ENCODE peak calls at places on chromosomes 3 and 15, in nine cellular contexts. One of them, this sample, is unnamed.

GRCh38 chr3:50124363-50125226 is 30.5 kb upstream of the SEMA3F start:
- DNase-seq in midbrain: no peak
- DNase-seq in WERI-Rb-1: peak; percentile 61
- DNase-seq in aorta: no peak
- DNase-seq in AG08396: no peak
- DNase-seq in NCI-H748 treated with DMSO at 0.1 percent for 48 hours: no peak
- DNase-seq in NB4: no peak
- DNase-seq in GM23338: peak; percentile 37
- DNase-seq in HT1080: no peak
- DNase-seq in this sample: no peak

GRCh38 chr3:52836991-52837390 is 2.2 kb upstream of the MUSTN1 start:
- DNase-seq in midbrain: no peak
- DNase-seq in NB4: no peak
- DNase-seq in AG08396: no peak
- DNase-seq in HT1080: no peak
- DNase-seq in WERI-Rb-1: no peak
- DNase-seq in GM23338: no peak
- DNase-seq in aorta: peak; percentile 47
- DNase-seq in NCI-H748 treated with DMSO at 0.1 percent for 48 hours: no peak
- DNase-seq in this sample: no peak

GRCh38 chr15:78020007-78020406 is 57.5 kb downstream of the TBC1D2B start:
- DNase-seq in NB4: no peak
- DNase-seq in midbrain: no peak
- DNase-seq in GM23338: no peak
- DNase-seq in AG08396: no peak
- DNase-seq in aorta: no peak
- DNase-seq in HT1080: no peak
- DNase-seq in WERI-Rb-1: no peak
- DNase-seq in NCI-H748 treated with DMSO at 0.1 percent for 48 hours: no peak
- DNase-seq in this sample: no peak

GRCh38 chr15:25713736-25714537 is 149.2 kb downstream of the ATP10A start:
- DNase-seq in AG08396: no peak
- DNase-seq in aorta: no peak
- DNase-seq in WERI-Rb-1: no peak
- DNase-seq in NB4: no peak
- DNase-seq in midbrain: no peak
- DNase-seq in HT1080: no peak
- DNase-seq in GM23338: no peak
- DNase-seq in NCI-H748 treated with DMSO at 0.1 percent for 48 hours: no peak
- DNase-seq in this sample: no peak

GRCh38 chr3:156668073-156668763 is 6.2 kb upstream of the TIPARP start:
- DNase-seq in NB4: peak; percentile 28
- DNase-seq in HT1080: peak; percentile 35
- DNase-seq in GM23338: peak; percentile 23
- DNase-seq in WERI-Rb-1: no peak
- DNase-seq in AG08396: no peak
- DNase-seq in NCI-H748 treated with DMSO at 0.1 percent for 48 hours: no peak
- DNase-seq in midbrain: no peak
- DNase-seq in aorta: no peak
- DNase-seq in this sample: no peak

GRCh38 chr15:25903024-25903581 is 40.0 kb upstream of the ATP10A start:
- DNase-seq in HT1080: peak; percentile 75
- DNase-seq in AG08396: no peak
- DNase-seq in midbrain: no peak
- DNase-seq in GM23338: no peak
- DNase-seq in NCI-H748 treated with DMSO at 0.1 percent for 48 hours: no peak
- DNase-seq in aorta: no peak
- DNase-seq in WERI-Rb-1: no peak
- DNase-seq in NB4: no peak
- DNase-seq in this sample: no peak

GRCh38 chr3:5195605-5196004 is 8.1 kb downstream of the EDEM1 start:
- DNase-seq in AG08396: no peak
- DNase-seq in WERI-Rb-1: no peak
- DNase-seq in HT1080: peak; percentile 74
- DNase-seq in NCI-H748 treated with DMSO at 0.1 percent for 48 hours: no peak
- DNase-seq in midbrain: no peak
- DNase-seq in GM23338: no peak
- DNase-seq in NB4: peak; percentile 88
- DNase-seq in aorta: peak; percentile 75
- DNase-seq in this sample: peak; percentile 80

GRCh38 chr3:36700537-36701248 is 63.7 kb downstream of the DCLK3 start:
- DNase-seq in aorta: peak; percentile 59
- DNase-seq in HT1080: peak; percentile 77
- DNase-seq in NB4: peak; percentile 67
- DNase-seq in GM23338: peak; percentile 80
- DNase-seq in WERI-Rb-1: peak; percentile 66
- DNase-seq in NCI-H748 treated with DMSO at 0.1 percent for 48 hours: peak; percentile 7
- DNase-seq in AG08396: peak; percentile 72
- DNase-seq in midbrain: peak; percentile 72
- DNase-seq in this sample: peak; percentile 75

GRCh38 chr3:29693863-29694262 is 413.0 kb downstream of the RBMS3 start:
- DNase-seq in AG08396: peak; percentile 70
- DNase-seq in HT1080: peak; percentile 92
- DNase-seq in NB4: no peak
- DNase-seq in midbrain: no peak
- DNase-seq in NCI-H748 treated with DMSO at 0.1 percent for 48 hours: no peak
- DNase-seq in aorta: no peak
- DNase-seq in WERI-Rb-1: no peak
- DNase-seq in GM23338: peak; percentile 81
- DNase-seq in this sample: peak; percentile 93

GRCh38 chr3:123026551-123027291 is 842 bp downstream of the SEMA5B start:
- DNase-seq in NB4: no peak
- DNase-seq in aorta: peak; percentile 64
- DNase-seq in HT1080: no peak
- DNase-seq in midbrain: no peak
- DNase-seq in AG08396: peak; percentile 33
- DNase-seq in WERI-Rb-1: no peak
- DNase-seq in NCI-H748 treated with DMSO at 0.1 percent for 48 hours: no peak
- DNase-seq in GM23338: peak; percentile 87
- DNase-seq in this sample: no peak

GRCh38 chr15:55247766-55248427 is 41.7 kb downstream of the RAB27A start:
- DNase-seq in midbrain: no peak
- DNase-seq in WERI-Rb-1: no peak
- DNase-seq in aorta: no peak
- DNase-seq in GM23338: no peak
- DNase-seq in NCI-H748 treated with DMSO at 0.1 percent for 48 hours: no peak
- DNase-seq in AG08396: no peak
- DNase-seq in HT1080: no peak
- DNase-seq in NB4: peak; percentile 79
- DNase-seq in this sample: no peak